ENCODE peak calls at places on chromosomes 7 and 10, in eight cellular contexts. One of them, this sample, is unnamed.
A peak's percentile ranks its signal among the peaks of the same experiment; 100 is the strongest.

GRCh38 chr7:47553309-47553708 is 28.6 kb downstream of the TNS3 start:
- DNase-seq in prostate gland: no peak
- DNase-seq in brain microvascular endothelial cell: no peak
- DNase-seq in cardiac fibroblast: no peak
- DNase-seq in lower lobe of right lung: no peak
- DNase-seq in lower leg skin: no peak
- DNase-seq in fibroblast of lung: no peak
- DNase-seq in ovary: no peak
- DNase-seq in this sample: no peak

GRCh38 chr10:44863344-44864041 is 47.6 kb upstream of the TMEM72 start:
- DNase-seq in prostate gland: no peak
- DNase-seq in brain microvascular endothelial cell: no peak
- DNase-seq in cardiac fibroblast: no peak
- DNase-seq in lower lobe of right lung: no peak
- DNase-seq in lower leg skin: peak; percentile 75
- DNase-seq in fibroblast of lung: no peak
- DNase-seq in ovary: no peak
- DNase-seq in this sample: no peak

GRCh38 chr10:47347303-47347675 is 874 bp upstream of the RBP3 start:
- DNase-seq in prostate gland: no peak
- DNase-seq in brain microvascular endothelial cell: no peak
- DNase-seq in cardiac fibroblast: no peak
- DNase-seq in lower lobe of right lung: no peak
- DNase-seq in lower leg skin: peak; percentile 67
- DNase-seq in fibroblast of lung: no peak
- DNase-seq in ovary: no peak
- DNase-seq in this sample: peak; percentile 15

GRCh38 chr10:124993728-124994451 is 52.0 kb downstream of the ZRANB1 start:
- DNase-seq in prostate gland: no peak
- DNase-seq in brain microvascular endothelial cell: no peak
- DNase-seq in cardiac fibroblast: no peak
- DNase-seq in lower lobe of right lung: peak; percentile 39
- DNase-seq in lower leg skin: peak; percentile 76
- DNase-seq in fibroblast of lung: no peak
- DNase-seq in ovary: no peak
- DNase-seq in this sample: peak; percentile 84

GRCh38 chr7:424961-425793 is 94.5 kb downstream of the PDGFA start:
- DNase-seq in prostate gland: no peak
- DNase-seq in brain microvascular endothelial cell: peak; percentile 21
- DNase-seq in cardiac fibroblast: no peak
- DNase-seq in lower lobe of right lung: no peak
- DNase-seq in lower leg skin: no peak
- DNase-seq in fibroblast of lung: no peak
- DNase-seq in ovary: no peak
- DNase-seq in this sample: peak; percentile 88

GRCh38 chr10:89615105-89615504 is 29.9 kb downstream of the PANK1 start:
- DNase-seq in prostate gland: no peak
- DNase-seq in brain microvascular endothelial cell: no peak
- DNase-seq in cardiac fibroblast: no peak
- DNase-seq in lower lobe of right lung: no peak
- DNase-seq in lower leg skin: no peak
- DNase-seq in fibroblast of lung: no peak
- DNase-seq in ovary: no peak
- DNase-seq in this sample: no peak

GRCh38 chr10:119680668-119681070 is 29.5 kb downstream of the BAG3 start:
- DNase-seq in prostate gland: peak; percentile 77
- DNase-seq in brain microvascular endothelial cell: no peak
- DNase-seq in cardiac fibroblast: peak; percentile 36
- DNase-seq in lower lobe of right lung: no peak
- DNase-seq in lower leg skin: no peak
- DNase-seq in fibroblast of lung: peak; percentile 37
- DNase-seq in ovary: no peak
- DNase-seq in this sample: no peak

GRCh38 chr10:20100157-20100556 is 283.9 kb downstream of the PLXDC2 start:
- DNase-seq in prostate gland: no peak
- DNase-seq in brain microvascular endothelial cell: peak; percentile 23
- DNase-seq in cardiac fibroblast: peak; percentile 84
- DNase-seq in lower lobe of right lung: no peak
- DNase-seq in lower leg skin: no peak
- DNase-seq in fibroblast of lung: peak; percentile 83
- DNase-seq in ovary: no peak
- DNase-seq in this sample: no peak

GRCh38 chr10:34171957-34172527 is 643.1 kb downstream of the PARD3 start:
- DNase-seq in prostate gland: no peak
- DNase-seq in brain microvascular endothelial cell: no peak
- DNase-seq in cardiac fibroblast: peak; percentile 41
- DNase-seq in lower lobe of right lung: no peak
- DNase-seq in lower leg skin: no peak
- DNase-seq in fibroblast of lung: peak; percentile 83
- DNase-seq in ovary: no peak
- DNase-seq in this sample: no peak

GRCh38 chr7:80498481-80499349 is 13.1 kb downstream of the GNAT3 start:
- DNase-seq in prostate gland: no peak
- DNase-seq in brain microvascular endothelial cell: peak; percentile 65
- DNase-seq in cardiac fibroblast: peak; percentile 65
- DNase-seq in lower lobe of right lung: no peak
- DNase-seq in lower leg skin: no peak
- DNase-seq in fibroblast of lung: peak; percentile 92
- DNase-seq in ovary: no peak
- DNase-seq in this sample: no peak

GRCh38 chr10:3500408-3500856 is 284.6 kb downstream of the KLF6 start:
- DNase-seq in prostate gland: peak; percentile 77
- DNase-seq in brain microvascular endothelial cell: peak; percentile 99
- DNase-seq in cardiac fibroblast: peak; percentile 100
- DNase-seq in lower lobe of right lung: peak; percentile 77
- DNase-seq in lower leg skin: peak; percentile 96
- DNase-seq in fibroblast of lung: peak; percentile 95
- DNase-seq in ovary: peak; percentile 71
- DNase-seq in this sample: no peak

GRCh38 chr10:12782537-12782936 is 219.0 kb downstream of the CCDC3 start:
- DNase-seq in prostate gland: peak; percentile 13
- DNase-seq in brain microvascular endothelial cell: peak; percentile 19
- DNase-seq in cardiac fibroblast: peak; percentile 53
- DNase-seq in lower lobe of right lung: peak; percentile 57
- DNase-seq in lower leg skin: no peak
- DNase-seq in fibroblast of lung: peak; percentile 31
- DNase-seq in ovary: peak; percentile 26
- DNase-seq in this sample: no peak

GRCh38 chr7:83947260-83947659 is 247.3 kb downstream of the SEMA3A start:
- DNase-seq in prostate gland: no peak
- DNase-seq in brain microvascular endothelial cell: no peak
- DNase-seq in cardiac fibroblast: peak; percentile 7
- DNase-seq in lower lobe of right lung: no peak
- DNase-seq in lower leg skin: no peak
- DNase-seq in fibroblast of lung: no peak
- DNase-seq in ovary: no peak
- DNase-seq in this sample: no peak

GRCh38 chr7:1026721-1027151 is 17.6 kb upstream of the GPR146 start:
- DNase-seq in prostate gland: no peak
- DNase-seq in brain microvascular endothelial cell: no peak
- DNase-seq in cardiac fibroblast: no peak
- DNase-seq in lower lobe of right lung: no peak
- DNase-seq in lower leg skin: no peak
- DNase-seq in fibroblast of lung: no peak
- DNase-seq in ovary: no peak
- DNase-seq in this sample: peak; percentile 50

GRCh38 chr10:11345224-11346054 is 266.0 kb downstream of the USP6NL start:
- DNase-seq in prostate gland: peak; percentile 58
- DNase-seq in brain microvascular endothelial cell: no peak
- DNase-seq in cardiac fibroblast: peak; percentile 17
- DNase-seq in lower lobe of right lung: peak; percentile 65
- DNase-seq in lower leg skin: no peak
- DNase-seq in fibroblast of lung: no peak
- DNase-seq in ovary: no peak
- DNase-seq in this sample: no peak

GRCh38 chr10:44723654-44724053 is 187.5 kb upstream of the TMEM72 start:
- DNase-seq in prostate gland: no peak
- DNase-seq in brain microvascular endothelial cell: peak; percentile 77
- DNase-seq in cardiac fibroblast: peak; percentile 57
- DNase-seq in lower lobe of right lung: no peak
- DNase-seq in lower leg skin: no peak
- DNase-seq in fibroblast of lung: peak; percentile 28
- DNase-seq in ovary: no peak
- DNase-seq in this sample: no peak

GRCh38 chr7:129664029-129665012 is 52.8 kb downstream of the NRF1 start:
- DNase-seq in prostate gland: no peak
- DNase-seq in brain microvascular endothelial cell: peak; percentile 49
- DNase-seq in cardiac fibroblast: peak; percentile 85
- DNase-seq in lower lobe of right lung: no peak
- DNase-seq in lower leg skin: no peak
- DNase-seq in fibroblast of lung: peak; percentile 84
- DNase-seq in ovary: no peak
- DNase-seq in this sample: no peak

GRCh38 chr7:104906032-104906431 is 108.0 kb upstream of the KMT2E start:
- DNase-seq in prostate gland: no peak
- DNase-seq in brain microvascular endothelial cell: no peak
- DNase-seq in cardiac fibroblast: no peak
- DNase-seq in lower lobe of right lung: no peak
- DNase-seq in lower leg skin: no peak
- DNase-seq in fibroblast of lung: no peak
- DNase-seq in ovary: no peak
- DNase-seq in this sample: no peak

GRCh38 chr7:104903044-104903443 is 111.0 kb upstream of the KMT2E start:
- DNase-seq in prostate gland: no peak
- DNase-seq in brain microvascular endothelial cell: no peak
- DNase-seq in cardiac fibroblast: peak; percentile 38
- DNase-seq in lower lobe of right lung: no peak
- DNase-seq in lower leg skin: no peak
- DNase-seq in fibroblast of lung: peak; percentile 29
- DNase-seq in ovary: no peak
- DNase-seq in this sample: no peak

GRCh38 chr7:104903781-104904180 is 110.2 kb upstream of the KMT2E start:
- DNase-seq in prostate gland: no peak
- DNase-seq in brain microvascular endothelial cell: no peak
- DNase-seq in cardiac fibroblast: no peak
- DNase-seq in lower lobe of right lung: no peak
- DNase-seq in lower leg skin: no peak
- DNase-seq in fibroblast of lung: no peak
- DNase-seq in ovary: no peak
- DNase-seq in this sample: no peak

GRCh38 chr7:104908636-104909035 is 105.4 kb upstream of the KMT2E start:
- DNase-seq in prostate gland: no peak
- DNase-seq in brain microvascular endothelial cell: no peak
- DNase-seq in cardiac fibroblast: no peak
- DNase-seq in lower lobe of right lung: no peak
- DNase-seq in lower leg skin: no peak
- DNase-seq in fibroblast of lung: no peak
- DNase-seq in ovary: no peak
- DNase-seq in this sample: no peak

GRCh38 chr7:104906546-104906945 is 107.5 kb upstream of the KMT2E start:
- DNase-seq in prostate gland: no peak
- DNase-seq in brain microvascular endothelial cell: no peak
- DNase-seq in cardiac fibroblast: no peak
- DNase-seq in lower lobe of right lung: no peak
- DNase-seq in lower leg skin: no peak
- DNase-seq in fibroblast of lung: no peak
- DNase-seq in ovary: no peak
- DNase-seq in this sample: no peak
- TF ChIP-seq CTCF in prostate gland: no peak
- TF ChIP-seq CTCF in brain microvascular endothelial cell: no peak
- TF ChIP-seq CTCF in cardiac fibroblast: no peak
- TF ChIP-seq CTCF in lower lobe of right lung: no peak
- TF ChIP-seq CTCF in lower leg skin: no peak
- TF ChIP-seq CTCF in fibroblast of lung: no peak
- TF ChIP-seq CTCF in ovary: no peak
- TF ChIP-seq CTCF in this sample: no peak

GRCh38 chr7:82740246-82740848 is 296.8 kb upstream of the CACNA2D1 start:
- DNase-seq in prostate gland: no peak
- DNase-seq in brain microvascular endothelial cell: peak; percentile 69
- DNase-seq in cardiac fibroblast: peak; percentile 71
- DNase-seq in lower lobe of right lung: no peak
- DNase-seq in lower leg skin: no peak
- DNase-seq in fibroblast of lung: peak; percentile 72
- DNase-seq in ovary: no peak
- DNase-seq in this sample: no peak
- TF ChIP-seq CTCF in prostate gland: no peak
- TF ChIP-seq CTCF in brain microvascular endothelial cell: peak; percentile 90
- TF ChIP-seq CTCF in cardiac fibroblast: peak; percentile 83
- TF ChIP-seq CTCF in lower lobe of right lung: peak; percentile 35
- TF ChIP-seq CTCF in lower leg skin: no peak
- TF ChIP-seq CTCF in fibroblast of lung: peak; percentile 84
- TF ChIP-seq CTCF in ovary: no peak
- TF ChIP-seq CTCF in this sample: peak; percentile 88

GRCh38 chr7:5705318-5705717 is 76.1 kb downstream of the RNF216 start:
- DNase-seq in prostate gland: no peak
- DNase-seq in brain microvascular endothelial cell: no peak
- DNase-seq in cardiac fibroblast: no peak
- DNase-seq in lower lobe of right lung: no peak
- DNase-seq in lower leg skin: no peak
- DNase-seq in fibroblast of lung: no peak
- DNase-seq in ovary: no peak
- DNase-seq in this sample: no peak

GRCh38 chr7:5704534-5704922 is 76.9 kb downstream of the RNF216 start:
- DNase-seq in prostate gland: peak; percentile 80
- DNase-seq in brain microvascular endothelial cell: peak; percentile 76
- DNase-seq in cardiac fibroblast: peak; percentile 91
- DNase-seq in lower lobe of right lung: peak; percentile 68
- DNase-seq in lower leg skin: peak; percentile 95
- DNase-seq in fibroblast of lung: peak; percentile 88
- DNase-seq in ovary: peak; percentile 76
- DNase-seq in this sample: no peak

GRCh38 chr7:5709347-5709950 is 72.0 kb downstream of the RNF216 start:
- DNase-seq in prostate gland: no peak
- DNase-seq in brain microvascular endothelial cell: no peak
- DNase-seq in cardiac fibroblast: no peak
- DNase-seq in lower lobe of right lung: no peak
- DNase-seq in lower leg skin: no peak
- DNase-seq in fibroblast of lung: no peak
- DNase-seq in ovary: no peak
- DNase-seq in this sample: no peak

GRCh38 chr7:5711419-5711818 is 70.0 kb downstream of the RNF216 start:
- DNase-seq in prostate gland: no peak
- DNase-seq in brain microvascular endothelial cell: no peak
- DNase-seq in cardiac fibroblast: no peak
- DNase-seq in lower lobe of right lung: no peak
- DNase-seq in lower leg skin: no peak
- DNase-seq in fibroblast of lung: no peak
- DNase-seq in ovary: no peak
- DNase-seq in this sample: no peak

DNA sequence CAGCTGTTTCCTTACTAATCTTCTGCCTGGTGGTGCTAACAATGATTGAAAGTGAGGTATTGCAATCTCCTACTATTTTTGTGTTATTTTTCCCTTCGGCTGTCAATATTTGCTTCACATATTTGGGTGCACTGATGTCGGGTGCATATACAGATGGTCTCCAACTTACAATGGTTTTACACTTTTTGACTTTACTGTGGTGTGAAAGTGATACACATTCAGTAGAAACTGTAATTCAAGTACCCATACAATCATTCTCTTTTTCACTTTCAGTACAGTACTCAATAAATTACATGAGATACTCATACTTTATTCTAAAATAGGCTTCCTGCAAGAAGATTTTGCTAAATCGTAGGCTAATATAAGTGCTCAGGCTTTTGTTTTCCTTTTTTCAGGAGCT is 73.2 kb downstream of the RNF216 start:
- DNase-seq in prostate gland: no peak
- DNase-seq in brain microvascular endothelial cell: no peak
- DNase-seq in cardiac fibroblast: no peak
- DNase-seq in lower lobe of right lung: no peak
- DNase-seq in lower leg skin: no peak
- DNase-seq in fibroblast of lung: no peak
- DNase-seq in ovary: no peak
- DNase-seq in this sample: no peak
- TF ChIP-seq CTCF in prostate gland: no peak
- TF ChIP-seq CTCF in brain microvascular endothelial cell: no peak
- TF ChIP-seq CTCF in cardiac fibroblast: no peak
- TF ChIP-seq CTCF in lower lobe of right lung: no peak
- TF ChIP-seq CTCF in lower leg skin: no peak
- TF ChIP-seq CTCF in fibroblast of lung: no peak
- TF ChIP-seq CTCF in ovary: no peak
- TF ChIP-seq CTCF in this sample: no peak

GRCh38 chr10:29703276-29703675 is 68.5 kb upstream of the SVIL start:
- DNase-seq in prostate gland: no peak
- DNase-seq in brain microvascular endothelial cell: no peak
- DNase-seq in cardiac fibroblast: no peak
- DNase-seq in lower lobe of right lung: no peak
- DNase-seq in lower leg skin: no peak
- DNase-seq in fibroblast of lung: no peak
- DNase-seq in ovary: peak; percentile 56
- DNase-seq in this sample: no peak
- TF ChIP-seq CTCF in prostate gland: no peak
- TF ChIP-seq CTCF in brain microvascular endothelial cell: no peak
- TF ChIP-seq CTCF in cardiac fibroblast: no peak
- TF ChIP-seq CTCF in lower lobe of right lung: no peak
- TF ChIP-seq CTCF in lower leg skin: no peak
- TF ChIP-seq CTCF in fibroblast of lung: no peak
- TF ChIP-seq CTCF in ovary: no peak
- TF ChIP-seq CTCF in this sample: no peak

This sample was measured in chondrocyte.